ENCODE peak calls at places on chromosomes 6 and 20, in six cellular contexts. V, F, T, M, S and G are unnamed samples.

GRCh38 chr6:13474360-13474759 is 13.0 kb downstream of the GFOD1 start:
- DNase-seq in S (peak; percentile 20), F (peak; percentile 70), T (peak; percentile 24), V (no peak), M (no peak), G (no peak)

GRCh38 chr20:3239026-3239866 is at the start of gene SLC4A11:
- DNase-seq in M (no peak), F (peak; percentile 56), T (peak; percentile 33), S (peak; percentile 83), V (peak; percentile 90), G (peak; percentile 76)

GRCh38 chr6:111715321-111715720 is 109.6 kb upstream of the TRAF3IP2 start:
- DNase-seq in F (no peak), M (no peak), V (no peak), T (no peak), S (no peak), G (no peak)

GRCh38 chr6:50966532-50966931 is 147.9 kb downstream of the TFAP2B start:
- DNase-seq in V (no peak), M (no peak), S (no peak), T (no peak), F (no peak), G (no peak)

GRCh38 chr20:23362392-23363256 is 642 bp downstream of the GZF1 start:
- DNase-seq in F (peak; percentile 46), T (peak; percentile 28), V (no peak), S (no peak), M (no peak), G (no peak)

GRCh38 chr20:57107208-57107607 is 159.2 kb downstream of the BMP7 start:
- DNase-seq in S (no peak), T (no peak), M (no peak), V (no peak), F (no peak), G (no peak)

GRCh38 chr20:58622671-58623578 is 28.2 kb upstream of the STX16 start:
- DNase-seq in T (peak; percentile 33), S (no peak), V (no peak), F (no peak), M (no peak), G (no peak)

GRCh38 chr6:124433369-124434064 is 528.7 kb upstream of the RNF217 start:
- DNase-seq in M (no peak), F (no peak), V (no peak), S (no peak), T (no peak), G (no peak)

GRCh38 chr6:46964716-46965519 is 43.2 kb upstream of the ADGRF5 start:
- DNase-seq in M (no peak), T (no peak), F (no peak), V (no peak), S (no peak), G (no peak)

GRCh38 chr6:55108469-55109130 is 65.7 kb upstream of the HCRTR2 start:
- DNase-seq in T (no peak), S (no peak), F (no peak), V (no peak), M (no peak), G (no peak)

GRCh38 chr6:135022050-135022697 is 32.4 kb downstream of the HBS1L start:
- DNase-seq in M (no peak), V (no peak), S (no peak), T (no peak), F (no peak), G (no peak)

GRCh38 chr6:117907600-117908245 is 659 bp downstream of the SLC35F1 start:
- DNase-seq in F (no peak), V (peak; percentile 69), T (no peak), M (no peak), S (no peak), G (no peak)

GRCh38 chr6:168009331-168009730 is 11.9 kb downstream of the KIF25 start:
- DNase-seq in V (no peak), T (no peak), F (no peak), M (no peak), S (no peak), G (no peak)

GRCh38 chr20:45962031-45962755 is 9.8 kb downstream of the ZNF335 start:
- DNase-seq in V (no peak), T (no peak), F (no peak), M (no peak), S (no peak), G (no peak)

GRCh38 chr6:54515013-54515412 is 206.8 kb downstream of the TINAG start:
- DNase-seq in T (peak; percentile 2), F (no peak), M (no peak), V (no peak), S (no peak), G (no peak)

GRCh38 chr20:50596694-50597021 is 86.5 kb downstream of the PTPN1 start:
- DNase-seq in M (no peak), S (no peak), V (no peak), F (no peak), T (no peak), G (no peak)

GRCh38 chr20:5642155-5642981 is 107.8 kb upstream of the SHLD1 start:
- DNase-seq in M (no peak), T (no peak), V (no peak), S (no peak), F (no peak), G (no peak)

GRCh38 chr20:33372993-33373441 is 28.3 kb downstream of the CDK5RAP1 start:
- DNase-seq in M (no peak), S (no peak), V (no peak), F (peak; percentile 24), T (peak; percentile 72), G (no peak)

GRCh38 chr6:168418151-168418551 is 22.8 kb upstream of the SMOC2 start:
- DNase-seq in M (no peak), S (no peak), F (no peak), V (no peak), T (no peak), G (no peak)

GRCh38 chr6:41483943-41484342 is 62.2 kb upstream of the FOXP4 start:
- DNase-seq in S (no peak), M (no peak), T (no peak), V (no peak), F (no peak), G (no peak)

GRCh38 chr6:41492261-41492891 is 53.8 kb upstream of the FOXP4 start:
- DNase-seq in M (no peak), T (no peak), S (no peak), F (no peak), V (no peak), G (no peak)

GRCh38 chr6:41488064-41488391 is 58.2 kb upstream of the FOXP4 start:
- DNase-seq in F (no peak), V (no peak), M (no peak), S (no peak), T (no peak), G (no peak)

GRCh38 chr6:41489284-41489851 is 56.8 kb upstream of the FOXP4 start:
- DNase-seq in M (no peak), V (peak; percentile 87), S (no peak), F (no peak), T (peak; percentile 56), G (no peak)

DNA sequence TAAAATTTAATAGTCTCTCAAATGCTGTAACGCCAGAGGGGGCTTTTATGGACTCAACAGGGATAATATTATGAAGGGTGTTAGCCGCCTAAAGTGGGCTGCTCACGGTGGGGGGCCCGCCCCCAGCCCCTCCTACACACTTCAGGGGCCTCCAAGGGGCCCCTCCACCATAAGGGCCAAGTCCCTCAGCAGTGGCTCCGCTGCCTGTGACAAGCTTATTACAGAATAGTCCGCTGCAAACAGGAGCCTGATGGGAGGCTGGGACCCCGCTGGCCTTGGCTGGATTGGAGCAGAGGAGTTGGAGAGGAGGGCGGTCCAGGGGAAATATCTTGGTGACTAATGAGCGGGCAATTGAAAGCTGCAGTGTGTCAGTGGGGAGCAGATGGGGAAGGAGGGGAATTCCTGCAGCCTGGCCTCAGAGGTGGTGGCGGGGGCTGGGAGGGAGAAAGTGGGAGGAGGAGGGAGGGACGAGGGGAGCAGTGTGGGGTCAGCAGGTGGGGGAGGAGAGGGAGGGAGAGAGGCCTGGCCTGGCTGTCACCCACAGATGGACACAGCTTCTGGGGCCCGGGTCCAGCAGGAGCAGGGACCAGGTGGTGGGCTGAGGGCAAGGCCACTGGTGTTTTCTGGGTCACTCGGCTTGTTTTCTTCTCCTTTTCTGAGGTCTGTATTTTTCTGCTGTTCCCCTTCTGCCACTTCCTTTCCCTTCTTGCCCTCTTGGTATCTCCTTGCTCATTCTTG is 57.6 kb upstream of the FOXP4 start:
- DNase-seq in M (peak; percentile 42), T (peak; percentile 92), S (no peak), F (peak; percentile 51), V (peak; percentile 63), G (no peak)
- TF ChIP-seq SMC3 in M (no peak), T (no peak), S (no peak), F (no peak), V (no peak), G (no peak)

DNA sequence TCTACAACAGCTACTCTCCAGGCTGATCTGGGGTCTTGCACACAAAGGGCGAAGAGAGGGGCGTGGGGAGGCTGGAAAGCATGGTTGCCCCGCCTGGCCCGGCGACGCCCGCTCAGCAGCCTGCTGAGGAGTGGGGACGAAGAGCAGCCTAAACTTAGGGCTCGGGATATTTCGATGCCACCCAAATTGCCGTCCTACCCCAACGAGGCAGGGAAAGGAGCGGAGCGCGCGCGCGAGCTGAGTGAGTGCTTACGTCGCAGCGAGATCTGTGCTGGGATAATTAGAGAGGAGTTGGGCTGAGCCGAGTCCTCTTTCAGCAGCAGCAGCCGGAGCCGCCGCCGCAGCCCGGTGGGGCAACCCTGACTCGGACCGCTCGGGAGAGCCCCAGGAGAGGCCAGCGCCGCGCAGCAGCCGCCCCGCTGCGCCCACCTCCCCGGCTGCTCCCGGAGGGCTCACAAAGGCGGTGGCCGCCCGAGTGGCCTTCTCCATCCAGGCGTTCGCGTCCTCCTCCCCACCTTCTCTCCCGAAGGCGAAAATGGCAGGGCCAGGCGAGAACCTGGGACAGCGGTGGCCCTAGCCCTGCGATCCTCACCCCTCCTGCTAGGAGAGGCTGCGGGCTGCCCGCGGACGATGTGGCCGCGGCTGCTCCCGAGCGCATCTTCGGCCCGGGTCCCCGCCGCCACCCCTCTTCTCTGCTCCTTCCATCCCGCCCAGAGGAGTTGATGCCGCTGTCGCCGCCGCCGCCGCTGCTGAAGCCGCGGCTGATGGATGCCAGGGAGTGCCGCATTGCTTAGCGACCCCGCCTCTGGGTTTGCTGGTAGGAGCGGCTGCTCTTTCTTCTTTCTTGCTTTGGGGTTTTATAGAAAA is at the start of gene CLVS2:
- DNase-seq in F (no peak), T (no peak), V (peak; percentile 81), S (peak; percentile 3), M (no peak), G (no peak)
- TF ChIP-seq SMC3 in F (no peak), T (no peak), V (no peak), S (no peak), M (no peak), G (no peak)

GRCh38 chr20:62666736-62667529 is 24.6 kb downstream of the SLCO4A1 start:
- DNase-seq in T (peak; percentile 20), V (no peak), S (no peak), M (no peak), F (peak; percentile 100), G (no peak)
- TF ChIP-seq SMC3 in T (no peak), V (no peak), S (no peak), M (no peak), F (peak; percentile 17), G (no peak)

DNA sequence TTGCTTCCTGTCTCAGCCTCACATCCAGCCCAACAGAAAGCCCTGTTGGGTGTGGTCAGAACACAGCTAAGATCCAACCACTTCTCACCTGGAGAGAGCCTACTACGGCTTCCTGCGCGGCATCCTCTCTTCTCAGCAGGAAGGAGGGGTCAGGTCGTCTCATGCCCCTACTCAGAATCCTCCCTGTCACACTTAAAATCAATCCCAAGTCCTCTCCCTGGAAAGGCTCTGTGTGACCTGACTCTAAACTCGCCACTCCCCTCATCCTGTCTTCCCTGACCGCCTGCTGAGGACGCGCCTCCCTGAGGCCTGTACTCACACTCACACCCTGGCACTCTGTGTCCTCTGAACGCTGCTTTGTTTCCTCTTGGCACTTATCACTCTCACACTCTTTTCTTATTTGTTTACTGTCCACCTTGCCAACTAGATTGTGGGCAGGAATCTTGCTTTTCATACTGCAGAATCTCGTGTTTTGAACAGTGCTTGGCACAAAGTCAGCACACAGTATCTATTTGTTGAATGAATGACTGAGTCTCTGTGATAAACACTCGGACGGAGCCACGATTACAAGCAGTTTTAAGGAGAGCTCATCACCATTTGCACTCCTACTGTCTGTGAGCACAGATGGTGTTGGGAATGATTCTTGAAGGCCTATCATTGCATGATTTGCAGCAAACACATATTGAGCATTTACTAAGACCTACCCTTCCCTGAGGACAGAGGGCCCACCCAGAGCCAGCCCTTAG is 18.7 kb downstream of the RAB5IF start:
- DNase-seq in F (peak; percentile 49), V (no peak), M (no peak), T (no peak), S (no peak), G (no peak)
- TF ChIP-seq SMC3 in F (no peak), V (no peak), M (no peak), T (no peak), S (no peak), G (no peak)